ENCODE peak calls at places on chromosomes 13 and 19, in five cellular contexts. Y, A, J, C and S are unnamed samples. For H3K4me1, the result is how much of the 10 kb centered on the place peaks cover.

GRCh38 chr19:44587863-44588752 is 25.3 kb upstream of the IGSF23 start:
- DNase-seq in Y (no peak), A (peak), J (no peak), C (no peak), S (no peak)

GRCh38 chr13:74325106-74325505 is 190.9 kb upstream of the KLF12 start:
- DNase-seq in Y (no peak), A (peak), J (no peak), C (peak), S (peak)

GRCh38 chr13:31204592-31204991 is 4.8 kb downstream of the B3GLCT start:
- DNase-seq in Y (no peak), A (peak), J (no peak), C (no peak), S (peak)

GRCh38 chr19:4373601-4374441 is 26.5 kb downstream of the SH3GL1 start:
- DNase-seq in Y (no peak), A (no peak), J (peak), C (no peak), S (peak)

GRCh38 chr13:112131740-112132113 is 64.8 kb downstream of the SOX1 start:
- DNase-seq in Y (no peak), A (no peak), J (no peak), C (no peak), S (no peak)

GRCh38 chr13:51683537-51684050 is 99.3 kb downstream of the WDFY2 start:
- DNase-seq in Y (no peak), A (no peak), J (no peak), C (no peak), S (no peak)

GRCh38 chr19:3234800-3235199 is 10.3 kb downstream of the CELF5 start:
- DNase-seq in Y (no peak), A (no peak), J (no peak), C (no peak), S (peak)

GRCh38 chr13:61052175-61052574 is 363.5 kb downstream of the PCDH20 start:
- DNase-seq in Y (no peak), A (no peak), J (no peak), C (no peak), S (no peak)

GRCh38 chr19:58569191-58569942 is 3.8 kb downstream of the MZF1 start:
- DNase-seq in Y (no peak), A (no peak), J (peak), C (peak), S (no peak)

GRCh38 chr13:19845758-19846157 is 17.7 kb downstream of the ZMYM5 start:
- DNase-seq in Y (no peak), A (peak), J (no peak), C (peak), S (no peak)

GRCh38 chr19:55676384-55676783 is 1.4 kb downstream of the EPN1 start:
- DNase-seq in Y (no peak), A (peak), J (no peak), C (peak), S (no peak)

DNA sequence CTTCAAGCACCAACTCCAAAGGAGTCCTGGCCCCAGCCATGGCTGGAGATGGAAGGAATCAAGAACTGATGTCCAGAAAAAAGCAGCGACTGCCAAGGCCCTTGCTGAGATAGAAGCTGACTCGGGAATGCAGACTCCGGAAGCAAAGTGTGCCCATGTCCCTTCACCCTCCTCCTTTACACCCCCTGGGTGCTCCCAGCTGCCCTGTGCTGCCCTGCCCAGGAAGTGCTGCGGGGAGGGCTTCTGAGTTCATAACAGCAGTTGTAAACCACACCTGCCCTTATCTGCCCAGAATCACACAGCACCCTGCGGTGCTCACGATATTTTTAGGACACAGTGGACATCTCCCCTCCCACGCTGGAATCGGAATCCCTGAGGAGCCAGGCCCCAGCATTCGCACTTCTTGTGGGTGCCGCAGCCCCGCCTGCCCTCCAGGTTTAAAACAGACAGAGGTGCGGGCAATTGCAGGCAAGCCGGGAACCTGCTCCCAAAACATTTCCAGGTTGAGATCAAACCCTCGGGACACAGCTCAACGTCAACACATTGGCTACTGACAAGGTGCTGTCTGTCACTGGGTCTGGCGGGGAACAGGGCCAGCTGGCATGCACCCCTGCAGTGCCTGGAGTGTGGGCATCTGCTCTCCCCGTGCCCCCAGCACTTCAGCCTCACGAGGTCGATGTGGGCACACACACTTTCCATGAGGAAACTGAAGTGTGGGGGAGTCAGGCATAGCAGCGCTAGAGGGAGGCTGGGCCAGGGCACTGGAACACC is 36.9 kb downstream of the RAB20 start:
- DNase-seq in Y (no peak), A (peak), J (peak), C (peak), S (no peak)
- H3K4me3 ChIP-seq in Y (no peak), A (peak), J (peak), C (no peak), S (no peak)

DNA sequence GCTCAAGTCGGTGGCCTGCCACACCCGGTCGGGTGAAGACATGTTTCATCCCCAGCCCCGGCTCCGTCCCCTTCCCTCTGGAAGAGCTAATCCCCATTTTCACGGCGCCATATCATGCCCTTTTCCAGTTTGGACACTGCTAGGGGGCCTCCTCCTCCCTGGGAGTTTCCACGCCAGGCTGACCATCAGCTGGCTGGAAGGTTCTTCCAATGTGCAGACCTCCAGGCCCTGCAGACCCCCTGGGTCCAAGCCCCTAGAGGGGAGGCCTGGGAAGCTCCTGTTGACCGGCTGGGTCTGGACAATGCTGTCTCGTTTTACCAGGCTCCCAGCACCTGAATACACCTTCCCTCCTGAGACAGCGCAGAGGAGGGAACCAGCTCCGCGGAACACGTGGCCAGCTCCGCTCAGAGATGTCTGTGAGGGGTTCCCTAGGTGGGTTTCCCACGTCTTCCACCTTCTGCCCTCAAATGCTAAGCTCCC is 44.7 kb upstream of the RANBP3 start:
- DNase-seq in Y (no peak), A (no peak), J (no peak), C (no peak), S (no peak)
- TF ChIP-seq CTCF in Y (no peak), A (peak), J (no peak), C (no peak), S (no peak)

GRCh38 chr19:18658366-18658855 is 21.6 kb downstream of the KLHL26 start:
- DNase-seq in Y (no peak), A (no peak), J (no peak), C (no peak), S (no peak)
- H3K4me1 ChIP-seq in Y (under half), A (under half), J (under half), C (under half), S (under half)

DNA sequence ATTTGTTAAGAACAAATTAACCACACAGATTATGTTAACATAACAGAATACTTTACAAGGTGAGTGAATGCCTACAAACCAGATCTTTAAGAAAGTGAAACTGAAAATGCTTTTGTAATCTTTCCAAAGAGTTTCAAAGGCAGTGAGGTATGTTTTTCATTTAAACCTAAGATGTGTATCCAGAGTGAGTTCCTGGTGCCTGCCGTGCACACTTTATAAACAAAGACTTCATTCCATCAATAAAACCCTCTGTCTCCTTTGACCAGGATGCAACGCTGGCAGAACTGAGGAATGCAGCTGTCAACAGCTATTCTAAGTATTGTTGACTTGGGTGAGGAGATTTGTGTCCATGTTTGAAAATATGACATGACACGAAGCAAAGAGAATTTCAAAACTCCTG is 344.6 kb downstream of the DNAJC15 start:
- DNase-seq in Y (no peak), A (no peak), J (no peak), C (no peak), S (no peak)
- H3K4me3 ChIP-seq in Y (no peak), A (no peak), J (peak), C (no peak), S (no peak)

GRCh38 chr19:35247526-35248309 is 1.1 kb upstream of the LSR start:
- DNase-seq in Y (peak), A (peak), J (peak), C (peak), S (no peak)
- TF ChIP-seq CTCF in Y (peak), A (peak), J (peak), C (peak), S (peak)